ENCODE peak calls at places on chromosomes 6 and 20, in five cellular contexts. T is mesothelial cell of epicardium, Q is AG04450, W is HCT116, Y is OCI-LY7. C is an unnamed sample.

GRCh38 chr6:128278876-128279275 is 241.5 kb downstream of the PTPRK start:
- DNase-seq in Q (no peak), Y (no peak), W (no peak), T (no peak), C (no peak)

GRCh38 chr6:78619016-78619415 is 248.3 kb upstream of the IRAK1BP1 start:
- DNase-seq in T (no peak), Y (no peak), W (no peak), Q (no peak), C (no peak)

GRCh38 chr20:51423810-51424209 is 118.7 kb downstream of the NFATC2 start:
- DNase-seq in Q (no peak), T (no peak), Y (no peak), W (no peak), C (no peak)

GRCh38 chr6:18055714-18056382 is 66.6 kb downstream of the NHLRC1 start:
- DNase-seq in Y (no peak), Q (no peak), W (no peak), T (no peak), C (no peak)

GRCh38 chr6:113735487-113735886 is 121.7 kb upstream of the MARCKS start:
- DNase-seq in Y (no peak), Q (no peak), T (no peak), W (no peak), C (no peak)

GRCh38 chr6:22214314-22214713 is 82.5 kb downstream of the PRL start:
- DNase-seq in T (no peak), W (no peak), Y (peak; percentile 4), Q (no peak), C (no peak)

GRCh38 chr6:157121897-157122296 is 201.4 kb downstream of the TMEM242 start:
- DNase-seq in Y (no peak), Q (no peak), T (no peak), W (no peak), C (no peak)

GRCh38 chr6:136403166-136403980 is 113.7 kb upstream of the BCLAF1 start:
- DNase-seq in Y (no peak), T (no peak), W (peak; percentile 76), Q (peak; percentile 82), C (no peak)

GRCh38 chr6:160226118-160226541 is 32.5 kb downstream of the SLC22A2 start:
- DNase-seq in Q (no peak), T (no peak), W (no peak), Y (no peak), C (no peak)

GRCh38 chr6:46704562-46704961 is 16.9 kb downstream of the TDRD6 start:
- DNase-seq in Q (no peak), W (peak; percentile 44), T (no peak), Y (peak; percentile 47), C (no peak)

GRCh38 chr6:87766211-87766610 is 64.2 kb upstream of the AKIRIN2 start:
- DNase-seq in Y (no peak), T (no peak), W (no peak), Q (no peak), C (no peak)

GRCh38 chr6:170135461-170135820 is 155.4 kb downstream of the DLL1 start:
- DNase-seq in Y (no peak), W (no peak), T (no peak), Q (no peak), C (peak; percentile 2)

GRCh38 chr6:43913388-43914271 is 143.6 kb downstream of the VEGFA start:
- DNase-seq in T (no peak), W (no peak), Y (no peak), Q (no peak), C (no peak)

GRCh38 chr6:25042984-25043725 is 107.4 kb upstream of the RIPOR2 start:
- DNase-seq in Q (no peak), T (no peak), Y (no peak), W (no peak), C (no peak)

GRCh38 chr20:54219751-54220426 is 12.0 kb downstream of the PFDN4 start:
- DNase-seq in W (peak; percentile 28), Y (peak; percentile 21), T (no peak), Q (no peak), C (no peak)

GRCh38 chr20:38203337-38204003 is 38.4 kb upstream of the TGM2 start:
- DNase-seq in T (no peak), Q (no peak), Y (no peak), W (no peak), C (no peak)

GRCh38 chr6:96823743-96824142 is 13.5 kb downstream of the GPR63 start:
- DNase-seq in T (no peak), Y (no peak), Q (no peak), W (no peak), C (no peak)

GRCh38 chr6:142696689-142697088 is 248.3 kb downstream of the HIVEP2 start:
- DNase-seq in Q (no peak), Y (no peak), W (no peak), T (no peak), C (no peak)

GRCh38 chr20:43584448-43585138 is 6.1 kb upstream of the IFT52 start:
- DNase-seq in Q (peak; percentile 26), T (no peak), Y (no peak), W (no peak), C (no peak)

GRCh38 chr6:151391021-151391470 is 313 bp downstream of the ZBTB2 start:
- DNase-seq in T (peak; percentile 80), Q (peak; percentile 32), W (no peak), Y (peak; percentile 78), C (peak; percentile 82)

GRCh38 chr20:18496740-18497592 is at the start of gene RBBP9:
- DNase-seq in Y (peak; percentile 84), W (peak; percentile 56), T (peak; percentile 83), Q (peak; percentile 36), C (peak; percentile 47)

GRCh38 chr6:5998741-5999687 is 7.7 kb downstream of the NRN1 start:
- DNase-seq in Y (no peak), Q (no peak), T (no peak), W (no peak), C (no peak)

GRCh38 chr20:24452498-24453133 is 16.8 kb upstream of the SYNDIG1 start:
- DNase-seq in W (no peak), T (no peak), Y (no peak), Q (no peak), C (no peak)

GRCh38 chr6:93104195-93104817 is 315.1 kb downstream of the EPHA7 start:
- DNase-seq in W (no peak), Y (no peak), T (no peak), Q (no peak), C (no peak)

GRCh38 chr20:43959079-43959919 is 44.6 kb downstream of the TOX2 start:
- DNase-seq in Y (peak; percentile 20), W (no peak), T (no peak), Q (no peak), C (peak; percentile 44)

GRCh38 chr6:47358440-47359225 is 48.9 kb upstream of the TNFRSF21 start:
- DNase-seq in W (no peak), Y (peak; percentile 46), T (no peak), Q (no peak), C (no peak)

GRCh38 chr20:11178946-11179654 is 505.3 kb upstream of the JAG1 start:
- DNase-seq in T (no peak), Y (no peak), W (peak; percentile 88), Q (peak; percentile 7), C (no peak)
- TF ChIP-seq CTCF in T (no peak), Y (no peak), W (peak; percentile 52), Q (no peak), C (no peak)

DNA sequence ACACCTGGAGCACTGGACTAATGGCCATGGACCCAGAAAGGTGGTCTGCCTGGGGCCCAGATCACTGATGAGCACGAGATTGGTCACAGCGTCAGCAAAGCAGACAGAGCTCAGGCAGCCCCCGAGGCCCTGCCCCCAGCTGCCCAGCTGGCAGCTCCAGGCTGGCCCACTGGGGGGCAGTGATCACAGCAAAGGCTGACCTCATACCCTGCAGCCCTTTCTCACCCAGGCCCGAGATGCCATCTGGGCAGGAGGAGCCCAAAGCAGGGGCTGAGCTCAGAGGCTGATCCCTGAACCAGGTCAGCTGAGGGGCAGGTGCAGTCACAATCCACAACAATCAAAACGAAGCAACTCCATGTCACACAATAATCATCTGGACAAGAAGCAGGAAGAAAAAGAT is 4.1 kb downstream of the MAP1LC3A start:
- DNase-seq in Q (no peak), Y (peak; percentile 23), T (no peak), W (no peak), C (no peak)
- TF ChIP-seq CTCF in Q (peak; percentile 50), Y (peak; percentile 61), T (no peak), W (peak; percentile 54), C (peak; percentile 19)

DNA sequence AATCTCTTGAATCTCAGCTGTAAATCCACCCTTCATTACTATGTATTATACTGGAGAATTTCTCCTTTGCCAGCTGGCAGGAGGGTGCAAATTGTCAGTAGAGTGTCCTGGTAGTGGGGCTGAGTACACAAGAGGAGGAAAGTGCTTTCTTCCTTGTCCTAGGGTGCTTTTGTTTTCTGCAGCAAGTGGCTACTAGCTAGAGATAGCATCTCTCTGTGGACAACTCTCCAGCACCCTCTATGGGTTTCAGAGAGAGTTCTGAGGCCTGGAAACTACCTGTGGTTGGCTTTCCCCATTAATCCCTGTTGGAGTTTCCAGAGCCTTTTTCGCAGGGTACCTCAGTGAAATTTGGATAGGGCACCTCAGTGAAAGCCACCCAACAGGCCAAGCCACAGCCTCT is 422.5 kb upstream of the RGS17 start:
- DNase-seq in T (no peak), Q (no peak), Y (no peak), W (peak; percentile 7), C (no peak)
- TF ChIP-seq CTCF in T (no peak), Q (peak; percentile 22), Y (peak; percentile 57), W (peak; percentile 50), C (no peak)

DNA sequence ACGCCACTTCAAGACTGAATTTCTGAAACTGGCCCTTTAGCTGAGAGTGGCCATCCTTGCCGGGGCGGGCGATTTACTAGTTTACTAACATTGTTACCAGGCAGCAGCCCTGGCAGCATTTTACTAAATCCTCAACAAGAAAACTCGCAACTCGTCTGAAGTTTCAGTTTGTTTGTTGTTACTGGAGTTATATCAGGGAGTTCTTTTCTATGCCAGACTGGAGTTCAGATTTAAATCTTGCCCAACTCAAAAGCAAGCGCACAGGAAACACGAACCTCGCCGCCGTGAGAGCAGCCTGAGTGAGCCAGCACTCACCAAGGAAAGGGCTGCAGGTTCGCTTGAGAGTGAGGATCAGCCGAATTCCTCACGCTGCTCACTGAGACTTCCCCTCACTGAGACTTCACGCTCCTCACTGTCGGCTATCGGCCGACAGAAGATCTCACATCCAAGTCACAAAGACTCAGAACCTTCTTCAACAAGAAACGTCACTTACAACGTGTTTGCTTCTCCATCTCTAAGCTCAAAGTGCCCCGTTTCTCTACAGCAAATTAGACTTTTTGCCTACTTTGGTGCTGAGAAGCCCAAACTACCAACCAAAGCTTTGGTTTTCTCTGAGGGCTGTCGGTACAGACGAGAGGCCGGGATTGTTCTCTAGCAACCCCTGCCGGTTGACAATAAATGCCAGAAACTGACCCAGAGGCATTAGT is 78.9 kb downstream of the OLIG3 start:
- DNase-seq in Y (peak; percentile 66), T (peak; percentile 45), Q (peak; percentile 7), W (peak; percentile 28), C (peak; percentile 50)
- TF ChIP-seq CTCF in Y (peak; percentile 84), T (no peak), Q (peak; percentile 84), W (peak; percentile 63), C (peak; percentile 74)